ENCODE peak calls at places on chromosomes 5 and 9, in seven cellular contexts. One of them, this sample, is unnamed.

GRCh38 chr9:72952914-72953313 is at the start of gene ALDH1A1:
- DNase-seq in tibial nerve: peak; percentile 36
- DNase-seq in left ventricle myocardium inferior: no peak
- DNase-seq in astrocyte of the spinal cord: no peak
- DNase-seq in brain microvascular endothelial cell: no peak
- DNase-seq in heart right ventricle: no peak
- DNase-seq in choroid plexus epithelial cell: no peak
- DNase-seq in this sample: no peak

GRCh38 chr9:16515879-16516289 is 354.6 kb downstream of the BNC2 start:
- DNase-seq in choroid plexus epithelial cell: peak; percentile 91
- DNase-seq in brain microvascular endothelial cell: peak; percentile 39
- DNase-seq in astrocyte of the spinal cord: peak; percentile 87
- DNase-seq in heart right ventricle: no peak
- DNase-seq in left ventricle myocardium inferior: no peak
- DNase-seq in tibial nerve: peak; percentile 31
- DNase-seq in this sample: no peak

GRCh38 chr9:109409998-109410397 is 88.1 kb downstream of the PTPN3 start:
- DNase-seq in left ventricle myocardium inferior: no peak
- DNase-seq in tibial nerve: no peak
- DNase-seq in choroid plexus epithelial cell: no peak
- DNase-seq in astrocyte of the spinal cord: no peak
- DNase-seq in brain microvascular endothelial cell: no peak
- DNase-seq in heart right ventricle: no peak
- DNase-seq in this sample: no peak

GRCh38 chr5:55650391-55650790 is 61.7 kb downstream of the SLC38A9 start:
- DNase-seq in brain microvascular endothelial cell: no peak
- DNase-seq in choroid plexus epithelial cell: peak; percentile 74
- DNase-seq in heart right ventricle: no peak
- DNase-seq in tibial nerve: no peak
- DNase-seq in astrocyte of the spinal cord: peak; percentile 80
- DNase-seq in left ventricle myocardium inferior: no peak
- DNase-seq in this sample: no peak

GRCh38 chr5:76674330-76675066 is 41.4 kb upstream of the F2R start:
- DNase-seq in astrocyte of the spinal cord: no peak
- DNase-seq in brain microvascular endothelial cell: no peak
- DNase-seq in left ventricle myocardium inferior: no peak
- DNase-seq in heart right ventricle: peak; percentile 20
- DNase-seq in choroid plexus epithelial cell: no peak
- DNase-seq in tibial nerve: no peak
- DNase-seq in this sample: no peak

GRCh38 chr9:7542648-7543165 is 256.9 kb downstream of the DMAC1 start:
- DNase-seq in left ventricle myocardium inferior: no peak
- DNase-seq in astrocyte of the spinal cord: no peak
- DNase-seq in tibial nerve: no peak
- DNase-seq in choroid plexus epithelial cell: no peak
- DNase-seq in heart right ventricle: no peak
- DNase-seq in brain microvascular endothelial cell: no peak
- DNase-seq in this sample: no peak

GRCh38 chr9:3237121-3237520 is 288.7 kb downstream of the RFX3 start:
- DNase-seq in tibial nerve: no peak
- DNase-seq in astrocyte of the spinal cord: no peak
- DNase-seq in brain microvascular endothelial cell: no peak
- DNase-seq in heart right ventricle: no peak
- DNase-seq in left ventricle myocardium inferior: no peak
- DNase-seq in choroid plexus epithelial cell: no peak
- DNase-seq in this sample: no peak

GRCh38 chr5:4625206-4625896 is 514.8 kb upstream of the ADAMTS16 start:
- DNase-seq in left ventricle myocardium inferior: no peak
- DNase-seq in astrocyte of the spinal cord: no peak
- DNase-seq in choroid plexus epithelial cell: no peak
- DNase-seq in brain microvascular endothelial cell: no peak
- DNase-seq in tibial nerve: no peak
- DNase-seq in heart right ventricle: no peak
- DNase-seq in this sample: no peak

GRCh38 chr5:137264041-137264440 is 235.1 kb downstream of the SPOCK1 start:
- DNase-seq in astrocyte of the spinal cord: no peak
- DNase-seq in choroid plexus epithelial cell: no peak
- DNase-seq in tibial nerve: no peak
- DNase-seq in left ventricle myocardium inferior: no peak
- DNase-seq in brain microvascular endothelial cell: no peak
- DNase-seq in heart right ventricle: no peak
- DNase-seq in this sample: no peak

GRCh38 chr9:99732715-99733114 is 89.0 kb upstream of the NR4A3 start:
- DNase-seq in astrocyte of the spinal cord: no peak
- DNase-seq in tibial nerve: no peak
- DNase-seq in brain microvascular endothelial cell: no peak
- DNase-seq in left ventricle myocardium inferior: no peak
- DNase-seq in heart right ventricle: no peak
- DNase-seq in choroid plexus epithelial cell: peak; percentile 69
- DNase-seq in this sample: no peak

GRCh38 chr5:547086-547924 is 23.1 kb upstream of the SLC9A3 start:
- DNase-seq in tibial nerve: no peak
- DNase-seq in choroid plexus epithelial cell: no peak
- DNase-seq in heart right ventricle: no peak
- DNase-seq in astrocyte of the spinal cord: no peak
- DNase-seq in left ventricle myocardium inferior: peak; percentile 7
- DNase-seq in brain microvascular endothelial cell: no peak
- DNase-seq in this sample: no peak

GRCh38 chr5:174581483-174581882 is 142.9 kb upstream of the MSX2 start:
- DNase-seq in brain microvascular endothelial cell: no peak
- DNase-seq in heart right ventricle: no peak
- DNase-seq in astrocyte of the spinal cord: no peak
- DNase-seq in tibial nerve: no peak
- DNase-seq in choroid plexus epithelial cell: peak; percentile 28
- DNase-seq in left ventricle myocardium inferior: no peak
- DNase-seq in this sample: peak; percentile 53

GRCh38 chr9:26975728-26976707 is 19.8 kb downstream of the IFT74 start:
- DNase-seq in astrocyte of the spinal cord: peak; percentile 35
- DNase-seq in left ventricle myocardium inferior: no peak
- DNase-seq in heart right ventricle: peak; percentile 31
- DNase-seq in choroid plexus epithelial cell: peak; percentile 76
- DNase-seq in brain microvascular endothelial cell: peak; percentile 34
- DNase-seq in tibial nerve: peak; percentile 42
- DNase-seq in this sample: no peak

GRCh38 chr9:92980085-92980745 is 32.9 kb downstream of the FGD3 start:
- DNase-seq in tibial nerve: no peak
- DNase-seq in left ventricle myocardium inferior: no peak
- DNase-seq in heart right ventricle: no peak
- DNase-seq in brain microvascular endothelial cell: no peak
- DNase-seq in choroid plexus epithelial cell: no peak
- DNase-seq in astrocyte of the spinal cord: no peak
- DNase-seq in this sample: no peak

GRCh38 chr9:71879644-71880174 is 31.3 kb downstream of the ABHD17B start:
- DNase-seq in left ventricle myocardium inferior: no peak
- DNase-seq in tibial nerve: no peak
- DNase-seq in brain microvascular endothelial cell: no peak
- DNase-seq in choroid plexus epithelial cell: no peak
- DNase-seq in astrocyte of the spinal cord: no peak
- DNase-seq in heart right ventricle: no peak
- DNase-seq in this sample: no peak

GRCh38 chr5:148125641-148126040 is 42.7 kb upstream of the SPINK14 start:
- DNase-seq in brain microvascular endothelial cell: no peak
- DNase-seq in left ventricle myocardium inferior: no peak
- DNase-seq in tibial nerve: no peak
- DNase-seq in astrocyte of the spinal cord: peak; percentile 15
- DNase-seq in heart right ventricle: no peak
- DNase-seq in choroid plexus epithelial cell: peak; percentile 37
- DNase-seq in this sample: no peak
- TF ChIP-seq CTCF in brain microvascular endothelial cell: peak; percentile 47
- TF ChIP-seq CTCF in left ventricle myocardium inferior: peak; percentile 27
- TF ChIP-seq CTCF in tibial nerve: no peak
- TF ChIP-seq CTCF in astrocyte of the spinal cord: peak; percentile 31
- TF ChIP-seq CTCF in heart right ventricle: no peak
- TF ChIP-seq CTCF in choroid plexus epithelial cell: peak; percentile 35
- TF ChIP-seq CTCF in this sample: no peak

GRCh38 chr9:129876815-129877214 is 41.6 kb downstream of the USP20 start:
- DNase-seq in tibial nerve: no peak
- DNase-seq in brain microvascular endothelial cell: no peak
- DNase-seq in choroid plexus epithelial cell: no peak
- DNase-seq in heart right ventricle: no peak
- DNase-seq in left ventricle myocardium inferior: no peak
- DNase-seq in astrocyte of the spinal cord: no peak
- DNase-seq in this sample: no peak

GRCh38 chr9:129873563-129873962 is 38.3 kb downstream of the USP20 start:
- DNase-seq in brain microvascular endothelial cell: no peak
- DNase-seq in heart right ventricle: no peak
- DNase-seq in left ventricle myocardium inferior: no peak
- DNase-seq in choroid plexus epithelial cell: no peak
- DNase-seq in astrocyte of the spinal cord: no peak
- DNase-seq in tibial nerve: no peak
- DNase-seq in this sample: no peak

GRCh38 chr9:129875687-129876395 is 40.6 kb downstream of the USP20 start:
- DNase-seq in choroid plexus epithelial cell: no peak
- DNase-seq in brain microvascular endothelial cell: no peak
- DNase-seq in heart right ventricle: no peak
- DNase-seq in left ventricle myocardium inferior: no peak
- DNase-seq in tibial nerve: no peak
- DNase-seq in astrocyte of the spinal cord: no peak
- DNase-seq in this sample: no peak

GRCh38 chr9:129874261-129875101 is 39.2 kb downstream of the USP20 start:
- DNase-seq in heart right ventricle: no peak
- DNase-seq in brain microvascular endothelial cell: no peak
- DNase-seq in tibial nerve: no peak
- DNase-seq in astrocyte of the spinal cord: no peak
- DNase-seq in choroid plexus epithelial cell: no peak
- DNase-seq in left ventricle myocardium inferior: no peak
- DNase-seq in this sample: no peak

DNA sequence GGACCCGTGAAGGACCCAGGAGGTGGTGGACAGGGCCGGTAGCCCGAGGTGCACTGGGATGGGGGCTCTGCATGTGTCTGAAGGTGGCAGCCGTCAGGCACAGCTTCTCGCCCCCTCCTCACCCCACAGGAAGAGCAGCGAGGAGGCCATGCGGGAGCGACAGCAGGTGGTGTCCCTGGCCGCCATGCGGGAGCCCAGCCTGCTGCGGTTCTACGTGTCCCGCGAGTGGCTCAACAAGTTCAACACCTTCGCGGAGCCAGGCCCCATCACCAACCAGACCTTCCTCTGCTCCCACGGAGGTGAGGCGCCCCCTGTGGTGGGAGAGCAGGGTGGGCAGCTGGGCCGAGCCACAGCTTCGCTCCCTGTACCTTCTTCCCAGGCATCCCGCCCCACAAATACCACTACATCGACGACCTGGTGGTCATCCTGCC is 39.9 kb downstream of the USP20 start:
- DNase-seq in choroid plexus epithelial cell: no peak
- DNase-seq in heart right ventricle: no peak
- DNase-seq in astrocyte of the spinal cord: no peak
- DNase-seq in brain microvascular endothelial cell: no peak
- DNase-seq in tibial nerve: no peak
- DNase-seq in left ventricle myocardium inferior: no peak
- DNase-seq in this sample: no peak
- TF ChIP-seq CTCF in choroid plexus epithelial cell: peak; percentile 23
- TF ChIP-seq CTCF in heart right ventricle: no peak
- TF ChIP-seq CTCF in astrocyte of the spinal cord: peak; percentile 15
- TF ChIP-seq CTCF in brain microvascular endothelial cell: peak; percentile 42
- TF ChIP-seq CTCF in tibial nerve: no peak
- TF ChIP-seq CTCF in left ventricle myocardium inferior: no peak
- TF ChIP-seq CTCF in this sample: no peak

GRCh38 chr5:149267241-149267973 is 4.3 kb upstream of the AFAP1L1 start:
- DNase-seq in brain microvascular endothelial cell: no peak
- DNase-seq in astrocyte of the spinal cord: no peak
- DNase-seq in heart right ventricle: no peak
- DNase-seq in tibial nerve: no peak
- DNase-seq in left ventricle myocardium inferior: no peak
- DNase-seq in choroid plexus epithelial cell: no peak
- DNase-seq in this sample: no peak

GRCh38 chr5:149268928-149269557 is 2.6 kb upstream of the AFAP1L1 start:
- DNase-seq in astrocyte of the spinal cord: peak; percentile 35
- DNase-seq in left ventricle myocardium inferior: no peak
- DNase-seq in heart right ventricle: no peak
- DNase-seq in tibial nerve: no peak
- DNase-seq in brain microvascular endothelial cell: no peak
- DNase-seq in choroid plexus epithelial cell: peak; percentile 73
- DNase-seq in this sample: no peak

GRCh38 chr5:149264432-149265069 is 7.1 kb upstream of the AFAP1L1 start:
- DNase-seq in choroid plexus epithelial cell: no peak
- DNase-seq in heart right ventricle: no peak
- DNase-seq in astrocyte of the spinal cord: no peak
- DNase-seq in brain microvascular endothelial cell: no peak
- DNase-seq in tibial nerve: no peak
- DNase-seq in left ventricle myocardium inferior: no peak
- DNase-seq in this sample: no peak

GRCh38 chr5:149262315-149262714 is 9.3 kb upstream of the AFAP1L1 start:
- DNase-seq in choroid plexus epithelial cell: no peak
- DNase-seq in left ventricle myocardium inferior: no peak
- DNase-seq in heart right ventricle: no peak
- DNase-seq in tibial nerve: no peak
- DNase-seq in brain microvascular endothelial cell: no peak
- DNase-seq in astrocyte of the spinal cord: no peak
- DNase-seq in this sample: no peak

DNA sequence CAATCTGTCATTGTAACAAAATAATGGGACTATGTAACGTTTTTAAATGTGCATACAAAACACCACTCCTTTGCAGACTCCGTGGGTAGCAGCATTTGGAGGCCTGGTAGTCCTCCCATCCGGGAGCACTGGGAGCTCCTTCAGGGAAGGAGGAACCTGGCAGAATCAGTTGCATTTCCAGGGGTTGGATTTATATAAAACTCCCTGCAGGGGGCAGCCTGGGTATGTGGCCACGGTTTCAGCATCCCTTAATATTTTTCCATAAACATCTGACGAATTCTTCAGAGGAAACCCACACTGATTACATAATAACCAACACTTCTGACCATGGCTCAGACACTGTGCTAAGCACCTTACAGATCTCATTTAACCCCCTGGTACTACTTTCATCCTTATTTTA is 6.1 kb upstream of the AFAP1L1 start:
- DNase-seq in brain microvascular endothelial cell: peak; percentile 38
- DNase-seq in tibial nerve: peak; percentile 24
- DNase-seq in astrocyte of the spinal cord: peak; percentile 48
- DNase-seq in heart right ventricle: peak; percentile 60
- DNase-seq in left ventricle myocardium inferior: no peak
- DNase-seq in choroid plexus epithelial cell: peak; percentile 78
- DNase-seq in this sample: no peak
- TF ChIP-seq CTCF in brain microvascular endothelial cell: peak; percentile 73
- TF ChIP-seq CTCF in tibial nerve: peak; percentile 53
- TF ChIP-seq CTCF in astrocyte of the spinal cord: peak; percentile 47
- TF ChIP-seq CTCF in heart right ventricle: peak; percentile 70
- TF ChIP-seq CTCF in left ventricle myocardium inferior: peak; percentile 71
- TF ChIP-seq CTCF in choroid plexus epithelial cell: peak; percentile 69
- TF ChIP-seq CTCF in this sample: no peak

DNA sequence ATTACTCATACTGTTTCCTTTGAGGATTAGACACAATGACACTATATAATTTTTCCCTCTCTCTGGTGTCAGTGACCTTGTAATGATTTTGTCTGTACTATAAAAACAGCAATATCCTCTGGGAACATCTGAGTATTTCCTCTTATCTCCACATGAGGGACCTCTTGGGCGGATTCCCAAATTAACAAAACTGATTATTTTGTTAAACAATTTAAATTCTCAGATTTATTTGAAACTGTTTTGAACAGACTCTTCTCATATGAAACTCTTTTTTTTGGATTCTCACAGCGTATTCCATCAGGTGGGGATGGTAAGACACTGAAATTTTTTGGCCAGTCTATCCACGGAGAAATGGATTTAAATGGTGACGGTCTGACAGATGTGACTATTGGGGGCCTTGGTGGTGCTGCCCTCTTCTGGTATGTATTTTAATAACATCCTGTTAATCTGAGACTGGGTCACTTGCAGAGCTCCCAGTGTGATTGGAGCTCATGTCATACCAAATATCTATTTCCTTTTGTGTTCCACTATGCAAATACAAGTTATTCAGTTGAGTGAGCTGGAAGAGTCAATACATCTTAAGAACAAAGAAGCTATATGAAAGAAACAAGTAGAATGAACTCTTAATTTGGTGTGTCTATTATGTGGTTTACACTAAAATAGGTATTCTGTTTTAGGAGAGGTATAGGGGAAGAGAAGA is 73.8 kb upstream of the ITGA2 start:
- DNase-seq in astrocyte of the spinal cord: peak; percentile 87
- DNase-seq in heart right ventricle: peak; percentile 70
- DNase-seq in left ventricle myocardium inferior: no peak
- DNase-seq in choroid plexus epithelial cell: peak; percentile 89
- DNase-seq in brain microvascular endothelial cell: peak; percentile 76
- DNase-seq in tibial nerve: peak; percentile 61
- DNase-seq in this sample: no peak
- TF ChIP-seq CTCF in astrocyte of the spinal cord: peak; percentile 45
- TF ChIP-seq CTCF in heart right ventricle: peak; percentile 84
- TF ChIP-seq CTCF in left ventricle myocardium inferior: peak; percentile 84
- TF ChIP-seq CTCF in choroid plexus epithelial cell: peak; percentile 72
- TF ChIP-seq CTCF in brain microvascular endothelial cell: peak; percentile 71
- TF ChIP-seq CTCF in tibial nerve: peak; percentile 68
- TF ChIP-seq CTCF in this sample: peak; percentile 74

This sample was measured in mesothelial cell of epicardium.